ENCODE peak calls at places on chromosomes 16 and 17, in eight cellular contexts. One of them, this sample, is unnamed. For H3K27me3, the result is how much of the 10 kb centered on the place peaks cover.

GRCh38 chr16:87854053-87854906 is 15.0 kb downstream of the SLC7A5 start:
- DNase-seq in pancreas: peak
- DNase-seq in heart left ventricle: no peak
- DNase-seq in right lobe of liver: no peak
- DNase-seq in Peyer's patch: no peak
- DNase-seq in psoas muscle: no peak
- DNase-seq in dorsolateral prefrontal cortex: no peak
- DNase-seq in fibroblast of lung: no peak
- DNase-seq in this sample: peak

GRCh38 chr17:17416007-17416399 is 60.8 kb upstream of the MED9 start:
- DNase-seq in dorsolateral prefrontal cortex: peak
- DNase-seq in right lobe of liver: no peak
- DNase-seq in Peyer's patch: no peak
- DNase-seq in psoas muscle: no peak
- DNase-seq in heart left ventricle: no peak
- DNase-seq in fibroblast of lung: peak
- DNase-seq in pancreas: no peak
- DNase-seq in this sample: peak

GRCh38 chr16:58459344-58460218 is 40.4 kb upstream of the NDRG4 start:
- DNase-seq in Peyer's patch: no peak
- DNase-seq in psoas muscle: no peak
- DNase-seq in right lobe of liver: no peak
- DNase-seq in heart left ventricle: no peak
- DNase-seq in fibroblast of lung: peak
- DNase-seq in pancreas: no peak
- DNase-seq in dorsolateral prefrontal cortex: peak
- DNase-seq in this sample: peak

GRCh38 chr16:51508813-51509212 is 357.7 kb upstream of the SALL1 start:
- DNase-seq in heart left ventricle: no peak
- DNase-seq in dorsolateral prefrontal cortex: no peak
- DNase-seq in psoas muscle: no peak
- DNase-seq in Peyer's patch: no peak
- DNase-seq in pancreas: no peak
- DNase-seq in right lobe of liver: no peak
- DNase-seq in fibroblast of lung: peak
- DNase-seq in this sample: no peak

GRCh38 chr17:17783825-17784598 is 52.8 kb downstream of the SREBF1 start:
- DNase-seq in pancreas: peak
- DNase-seq in Peyer's patch: no peak
- DNase-seq in psoas muscle: peak
- DNase-seq in right lobe of liver: no peak
- DNase-seq in fibroblast of lung: peak
- DNase-seq in dorsolateral prefrontal cortex: peak
- DNase-seq in heart left ventricle: peak
- DNase-seq in this sample: no peak

GRCh38 chr17:78726471-78727010 is 55.5 kb downstream of the CYTH1 start:
- DNase-seq in fibroblast of lung: no peak
- DNase-seq in right lobe of liver: no peak
- DNase-seq in pancreas: no peak
- DNase-seq in dorsolateral prefrontal cortex: no peak
- DNase-seq in psoas muscle: no peak
- DNase-seq in Peyer's patch: no peak
- DNase-seq in heart left ventricle: no peak
- DNase-seq in this sample: no peak

GRCh38 chr17:81272616-81273015 is 22.5 kb downstream of the SLC38A10 start:
- DNase-seq in fibroblast of lung: no peak
- DNase-seq in dorsolateral prefrontal cortex: no peak
- DNase-seq in Peyer's patch: no peak
- DNase-seq in heart left ventricle: peak
- DNase-seq in pancreas: no peak
- DNase-seq in psoas muscle: no peak
- DNase-seq in right lobe of liver: no peak
- DNase-seq in this sample: no peak

GRCh38 chr16:11966173-11966572 is 1.2 kb downstream of the TNFRSF17 start:
- DNase-seq in dorsolateral prefrontal cortex: no peak
- DNase-seq in heart left ventricle: no peak
- DNase-seq in fibroblast of lung: no peak
- DNase-seq in Peyer's patch: no peak
- DNase-seq in pancreas: no peak
- DNase-seq in right lobe of liver: no peak
- DNase-seq in psoas muscle: no peak
- DNase-seq in this sample: no peak

GRCh38 chr16:29745126-29745852 is 501 bp downstream of the C16orf54 start:
- DNase-seq in heart left ventricle: no peak
- DNase-seq in fibroblast of lung: no peak
- DNase-seq in dorsolateral prefrontal cortex: no peak
- DNase-seq in pancreas: no peak
- DNase-seq in right lobe of liver: no peak
- DNase-seq in Peyer's patch: no peak
- DNase-seq in psoas muscle: no peak
- DNase-seq in this sample: no peak

GRCh38 chr17:45896803-45897693 is 2.7 kb downstream of the MAPT start:
- DNase-seq in pancreas: no peak
- DNase-seq in heart left ventricle: no peak
- DNase-seq in dorsolateral prefrontal cortex: peak
- DNase-seq in psoas muscle: no peak
- DNase-seq in fibroblast of lung: no peak
- DNase-seq in right lobe of liver: no peak
- DNase-seq in Peyer's patch: no peak
- DNase-seq in this sample: no peak

GRCh38 chr17:54353789-54354525 is 531.2 kb downstream of the KIF2B start:
- DNase-seq in right lobe of liver: no peak
- DNase-seq in pancreas: no peak
- DNase-seq in psoas muscle: no peak
- DNase-seq in Peyer's patch: no peak
- DNase-seq in heart left ventricle: no peak
- DNase-seq in dorsolateral prefrontal cortex: no peak
- DNase-seq in fibroblast of lung: no peak
- DNase-seq in this sample: no peak

GRCh38 chr17:3944485-3945388 is 19.5 kb downstream of the ATP2A3 start:
- DNase-seq in fibroblast of lung: peak
- DNase-seq in heart left ventricle: peak
- DNase-seq in right lobe of liver: no peak
- DNase-seq in pancreas: no peak
- DNase-seq in dorsolateral prefrontal cortex: no peak
- DNase-seq in psoas muscle: peak
- DNase-seq in Peyer's patch: peak
- DNase-seq in this sample: peak

GRCh38 chr17:4204676-4205075 is 59.1 kb downstream of the ANKFY1 start:
- DNase-seq in dorsolateral prefrontal cortex: peak
- DNase-seq in pancreas: no peak
- DNase-seq in right lobe of liver: no peak
- DNase-seq in fibroblast of lung: peak
- DNase-seq in psoas muscle: peak
- DNase-seq in heart left ventricle: no peak
- DNase-seq in Peyer's patch: no peak
- DNase-seq in this sample: no peak

GRCh38 chr16:85838381-85838780 is 38.9 kb downstream of the COX4I1 start:
- DNase-seq in right lobe of liver: peak
- DNase-seq in fibroblast of lung: no peak
- DNase-seq in dorsolateral prefrontal cortex: no peak
- DNase-seq in pancreas: no peak
- DNase-seq in psoas muscle: no peak
- DNase-seq in Peyer's patch: no peak
- DNase-seq in heart left ventricle: no peak
- DNase-seq in this sample: no peak

GRCh38 chr17:18176152-18176551 is 7.5 kb upstream of the ALKBH5 start:
- DNase-seq in dorsolateral prefrontal cortex: peak
- DNase-seq in pancreas: no peak
- DNase-seq in heart left ventricle: no peak
- DNase-seq in right lobe of liver: no peak
- DNase-seq in Peyer's patch: no peak
- DNase-seq in psoas muscle: no peak
- DNase-seq in fibroblast of lung: no peak
- DNase-seq in this sample: no peak

GRCh38 chr16:12658506-12658905 is 145.2 kb downstream of the CPPED1 start:
- DNase-seq in pancreas: no peak
- DNase-seq in heart left ventricle: no peak
- DNase-seq in right lobe of liver: no peak
- DNase-seq in Peyer's patch: no peak
- DNase-seq in fibroblast of lung: no peak
- DNase-seq in psoas muscle: no peak
- DNase-seq in dorsolateral prefrontal cortex: no peak
- DNase-seq in this sample: no peak

GRCh38 chr16:51119576-51120288 is 31.3 kb downstream of the SALL1 start:
- DNase-seq in psoas muscle: no peak
- DNase-seq in heart left ventricle: no peak
- DNase-seq in right lobe of liver: no peak
- DNase-seq in Peyer's patch: no peak
- DNase-seq in fibroblast of lung: no peak
- DNase-seq in dorsolateral prefrontal cortex: peak
- DNase-seq in pancreas: no peak
- DNase-seq in this sample: no peak

GRCh38 chr16:4859190-4859899 is 12.1 kb downstream of the UBN1 start:
- DNase-seq in psoas muscle: no peak
- DNase-seq in dorsolateral prefrontal cortex: no peak
- DNase-seq in pancreas: no peak
- DNase-seq in heart left ventricle: no peak
- DNase-seq in fibroblast of lung: no peak
- DNase-seq in Peyer's patch: no peak
- DNase-seq in right lobe of liver: peak
- DNase-seq in this sample: no peak

GRCh38 chr16:83847371-83848225 is 39.8 kb downstream of the HSBP1 start:
- DNase-seq in heart left ventricle: no peak
- DNase-seq in right lobe of liver: no peak
- DNase-seq in Peyer's patch: no peak
- DNase-seq in pancreas: no peak
- DNase-seq in dorsolateral prefrontal cortex: no peak
- DNase-seq in fibroblast of lung: no peak
- DNase-seq in psoas muscle: no peak
- DNase-seq in this sample: peak

GRCh38 chr16:5838725-5839124 is 741.1 kb upstream of the EEF2KMT start:
- DNase-seq in pancreas: no peak
- DNase-seq in psoas muscle: no peak
- DNase-seq in right lobe of liver: no peak
- DNase-seq in heart left ventricle: no peak
- DNase-seq in Peyer's patch: no peak
- DNase-seq in fibroblast of lung: no peak
- DNase-seq in dorsolateral prefrontal cortex: no peak
- DNase-seq in this sample: no peak

GRCh38 chr17:42387663-42388380 is 420 bp downstream of the STAT3 start:
- DNase-seq in right lobe of liver: peak
- DNase-seq in heart left ventricle: peak
- DNase-seq in dorsolateral prefrontal cortex: no peak
- DNase-seq in fibroblast of lung: peak
- DNase-seq in pancreas: peak
- DNase-seq in Peyer's patch: peak
- DNase-seq in psoas muscle: peak
- DNase-seq in this sample: peak

GRCh38 chr16:81779540-81780320 is 639 bp downstream of the PLCG2 start:
- DNase-seq in pancreas: peak
- DNase-seq in psoas muscle: peak
- DNase-seq in heart left ventricle: peak
- DNase-seq in right lobe of liver: peak
- DNase-seq in dorsolateral prefrontal cortex: no peak
- DNase-seq in fibroblast of lung: no peak
- DNase-seq in Peyer's patch: peak
- DNase-seq in this sample: no peak

DNA sequence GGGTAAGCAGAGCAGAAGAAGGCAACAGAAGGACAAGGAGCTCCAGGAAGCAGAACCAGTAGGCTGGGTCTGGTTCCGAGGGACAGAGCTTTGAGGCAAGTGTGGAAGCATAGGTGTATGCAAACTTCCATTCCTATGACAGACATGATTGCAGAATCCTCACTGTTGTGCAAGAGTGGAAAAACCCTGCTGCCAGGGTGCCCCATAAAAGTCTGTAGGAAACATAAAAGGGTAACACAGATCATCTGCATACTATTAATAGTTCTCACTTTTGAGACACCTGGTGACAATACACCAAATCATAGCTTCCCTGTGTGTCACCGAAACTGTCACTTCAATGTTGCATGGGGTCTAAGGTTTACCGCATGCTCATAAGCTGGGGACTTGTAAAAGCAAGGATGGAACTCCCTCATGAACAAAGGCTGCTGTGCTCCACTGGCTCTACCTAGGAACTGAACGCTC is 39.7 kb downstream of the ARHGAP17 start:
- DNase-seq in psoas muscle: no peak
- DNase-seq in Peyer's patch: no peak
- DNase-seq in right lobe of liver: no peak
- DNase-seq in dorsolateral prefrontal cortex: no peak
- DNase-seq in pancreas: no peak
- DNase-seq in fibroblast of lung: no peak
- DNase-seq in heart left ventricle: no peak
- DNase-seq in this sample: peak
- H3K4me3 ChIP-seq in psoas muscle: no peak
- H3K4me3 ChIP-seq in Peyer's patch: no peak
- H3K4me3 ChIP-seq in right lobe of liver: no peak
- H3K4me3 ChIP-seq in dorsolateral prefrontal cortex: no peak
- H3K4me3 ChIP-seq in pancreas: no peak
- H3K4me3 ChIP-seq in fibroblast of lung: no peak
- H3K4me3 ChIP-seq in heart left ventricle: no peak
- H3K4me3 ChIP-seq in this sample: no peak

DNA sequence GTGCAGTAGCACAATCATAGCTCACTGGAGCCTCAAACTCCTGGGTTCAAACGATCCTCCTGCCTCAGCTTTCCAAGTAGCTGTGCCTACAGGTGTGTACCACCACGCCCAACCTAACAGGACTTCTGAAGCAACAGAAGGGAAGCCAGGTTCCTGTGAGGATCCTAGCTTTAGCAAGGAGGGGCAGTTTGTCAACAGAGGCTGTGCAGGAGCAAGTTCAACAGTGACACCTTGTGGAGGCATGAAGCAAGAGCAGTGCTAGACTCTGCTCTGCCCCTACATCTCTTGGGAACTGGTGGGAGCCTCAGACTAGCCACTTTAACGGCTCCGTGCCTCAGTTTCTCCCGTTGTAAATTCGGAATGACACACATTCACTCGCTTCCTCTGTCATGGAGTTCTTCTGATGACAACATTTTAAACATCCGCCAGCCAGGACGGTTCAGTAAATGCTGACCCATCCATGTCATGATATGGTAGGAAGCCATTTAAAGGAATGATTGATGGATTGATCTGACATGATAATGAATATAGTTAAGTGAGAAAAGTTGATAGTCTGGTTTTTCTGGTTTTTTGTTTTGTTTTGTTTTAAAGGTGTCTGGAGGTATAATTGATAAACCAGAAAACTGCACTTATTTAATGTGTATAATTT is 218.7 kb downstream of the MRTFB start:
- DNase-seq in dorsolateral prefrontal cortex: no peak
- DNase-seq in right lobe of liver: no peak
- DNase-seq in psoas muscle: no peak
- DNase-seq in pancreas: no peak
- DNase-seq in Peyer's patch: no peak
- DNase-seq in fibroblast of lung: peak
- DNase-seq in heart left ventricle: no peak
- DNase-seq in this sample: peak
- TF ChIP-seq CTCF in dorsolateral prefrontal cortex: peak
- TF ChIP-seq CTCF in right lobe of liver: peak
- TF ChIP-seq CTCF in psoas muscle: peak
- TF ChIP-seq CTCF in pancreas: no peak
- TF ChIP-seq CTCF in Peyer's patch: no peak
- TF ChIP-seq CTCF in fibroblast of lung: peak
- TF ChIP-seq CTCF in heart left ventricle: peak
- TF ChIP-seq CTCF in this sample: peak

GRCh38 chr16:89038221-89038721 is 55.4 kb upstream of the ACSF3 start:
- DNase-seq in pancreas: no peak
- DNase-seq in right lobe of liver: no peak
- DNase-seq in Peyer's patch: no peak
- DNase-seq in fibroblast of lung: no peak
- DNase-seq in heart left ventricle: peak
- DNase-seq in psoas muscle: no peak
- DNase-seq in dorsolateral prefrontal cortex: no peak
- DNase-seq in this sample: no peak
- H3K27me3 ChIP-seq in pancreas: under half
- H3K27me3 ChIP-seq in right lobe of liver: under half
- H3K27me3 ChIP-seq in Peyer's patch: under half
- H3K27me3 ChIP-seq in fibroblast of lung: under half
- H3K27me3 ChIP-seq in heart left ventricle: under half
- H3K27me3 ChIP-seq in psoas muscle: under half
- H3K27me3 ChIP-seq in dorsolateral prefrontal cortex: half or more
- H3K27me3 ChIP-seq in this sample: under half

GRCh38 chr17:49387374-49388289 is 25.6 kb upstream of the ZNF652 start:
- DNase-seq in Peyer's patch: no peak
- DNase-seq in fibroblast of lung: no peak
- DNase-seq in pancreas: no peak
- DNase-seq in dorsolateral prefrontal cortex: no peak
- DNase-seq in heart left ventricle: no peak
- DNase-seq in right lobe of liver: peak
- DNase-seq in psoas muscle: no peak
- DNase-seq in this sample: no peak
- H3K4me3 ChIP-seq in Peyer's patch: no peak
- H3K4me3 ChIP-seq in fibroblast of lung: no peak
- H3K4me3 ChIP-seq in pancreas: no peak
- H3K4me3 ChIP-seq in dorsolateral prefrontal cortex: no peak
- H3K4me3 ChIP-seq in heart left ventricle: no peak
- H3K4me3 ChIP-seq in right lobe of liver: no peak
- H3K4me3 ChIP-seq in psoas muscle: no peak
- H3K4me3 ChIP-seq in this sample: no peak

This sample was measured in bronchial epithelial cell.